ENCODE peak calls at places on chromosomes 7 and 10, in eight cellular contexts. One of them, this sample, is unnamed.

GRCh38 chr10:123135415-123136141 is at the start of gene HMX3:
- DNase-seq in SW480: peak
- DNase-seq in naive B cell: no peak
- DNase-seq in ovary: no peak
- DNase-seq in M059J: peak
- DNase-seq in SK-MEL-5: peak
- DNase-seq in posterior cingulate gyrus: no peak
- DNase-seq in NCI-H1105 treated with DMSO at 0.1 percent for 48 hours: peak
- DNase-seq in this sample: peak

GRCh38 chr10:94062611-94063010 is 68.9 kb downstream of the PLCE1 start:
- DNase-seq in naive B cell: no peak
- DNase-seq in NCI-H1105 treated with DMSO at 0.1 percent for 48 hours: no peak
- DNase-seq in SW480: no peak
- DNase-seq in M059J: no peak
- DNase-seq in ovary: no peak
- DNase-seq in posterior cingulate gyrus: no peak
- DNase-seq in SK-MEL-5: no peak
- DNase-seq in this sample: no peak

GRCh38 chr7:130392456-130392860 is 12.2 kb downstream of the CPA1 start:
- DNase-seq in SK-MEL-5: no peak
- DNase-seq in ovary: no peak
- DNase-seq in posterior cingulate gyrus: no peak
- DNase-seq in SW480: no peak
- DNase-seq in naive B cell: no peak
- DNase-seq in M059J: no peak
- DNase-seq in NCI-H1105 treated with DMSO at 0.1 percent for 48 hours: no peak
- DNase-seq in this sample: no peak

GRCh38 chr7:130971297-130971696 is 237.3 kb upstream of the KLF14 start:
- DNase-seq in ovary: no peak
- DNase-seq in SW480: no peak
- DNase-seq in SK-MEL-5: no peak
- DNase-seq in NCI-H1105 treated with DMSO at 0.1 percent for 48 hours: no peak
- DNase-seq in naive B cell: no peak
- DNase-seq in M059J: peak
- DNase-seq in posterior cingulate gyrus: no peak
- DNase-seq in this sample: no peak

GRCh38 chr7:66952343-66953043 is 31.5 kb downstream of the TMEM248 start:
- DNase-seq in ovary: no peak
- DNase-seq in SK-MEL-5: peak
- DNase-seq in NCI-H1105 treated with DMSO at 0.1 percent for 48 hours: no peak
- DNase-seq in M059J: peak
- DNase-seq in posterior cingulate gyrus: no peak
- DNase-seq in SW480: peak
- DNase-seq in naive B cell: no peak
- DNase-seq in this sample: peak

GRCh38 chr7:21450076-21450475 is 22.2 kb downstream of the SP4 start:
- DNase-seq in posterior cingulate gyrus: no peak
- DNase-seq in SW480: no peak
- DNase-seq in SK-MEL-5: no peak
- DNase-seq in M059J: no peak
- DNase-seq in ovary: no peak
- DNase-seq in naive B cell: no peak
- DNase-seq in NCI-H1105 treated with DMSO at 0.1 percent for 48 hours: no peak
- DNase-seq in this sample: no peak

GRCh38 chr7:50307368-50308012 is 3.0 kb downstream of the IKZF1 start:
- DNase-seq in SW480: no peak
- DNase-seq in posterior cingulate gyrus: no peak
- DNase-seq in SK-MEL-5: no peak
- DNase-seq in naive B cell: no peak
- DNase-seq in M059J: no peak
- DNase-seq in NCI-H1105 treated with DMSO at 0.1 percent for 48 hours: no peak
- DNase-seq in ovary: no peak
- DNase-seq in this sample: no peak

GRCh38 chr10:125014086-125014830 is 72.3 kb downstream of the ZRANB1 start:
- DNase-seq in M059J: no peak
- DNase-seq in SW480: no peak
- DNase-seq in NCI-H1105 treated with DMSO at 0.1 percent for 48 hours: no peak
- DNase-seq in naive B cell: no peak
- DNase-seq in ovary: no peak
- DNase-seq in SK-MEL-5: no peak
- DNase-seq in posterior cingulate gyrus: no peak
- DNase-seq in this sample: no peak

GRCh38 chr7:153043440-153043839 is 283.9 kb downstream of the ACTR3B start:
- DNase-seq in posterior cingulate gyrus: no peak
- DNase-seq in naive B cell: no peak
- DNase-seq in M059J: no peak
- DNase-seq in SW480: no peak
- DNase-seq in ovary: no peak
- DNase-seq in NCI-H1105 treated with DMSO at 0.1 percent for 48 hours: no peak
- DNase-seq in SK-MEL-5: no peak
- DNase-seq in this sample: no peak

GRCh38 chr7:30139836-30140384 is 5.1 kb downstream of the MTURN start:
- DNase-seq in ovary: no peak
- DNase-seq in M059J: no peak
- DNase-seq in posterior cingulate gyrus: no peak
- DNase-seq in naive B cell: no peak
- DNase-seq in SW480: no peak
- DNase-seq in SK-MEL-5: peak
- DNase-seq in NCI-H1105 treated with DMSO at 0.1 percent for 48 hours: no peak
- DNase-seq in this sample: no peak

GRCh38 chr7:5610500-5611186 is 170.8 kb downstream of the RNF216 start:
- DNase-seq in SW480: no peak
- DNase-seq in naive B cell: no peak
- DNase-seq in posterior cingulate gyrus: no peak
- DNase-seq in NCI-H1105 treated with DMSO at 0.1 percent for 48 hours: no peak
- DNase-seq in ovary: no peak
- DNase-seq in M059J: no peak
- DNase-seq in SK-MEL-5: no peak
- DNase-seq in this sample: peak

GRCh38 chr10:101995451-101996063 is 60.4 kb downstream of the ARMH3 start:
- DNase-seq in SK-MEL-5: no peak
- DNase-seq in SW480: no peak
- DNase-seq in posterior cingulate gyrus: no peak
- DNase-seq in naive B cell: no peak
- DNase-seq in ovary: no peak
- DNase-seq in M059J: peak
- DNase-seq in NCI-H1105 treated with DMSO at 0.1 percent for 48 hours: no peak
- DNase-seq in this sample: no peak

GRCh38 chr7:134691820-134692705 is 45.4 kb downstream of the BPGM start:
- DNase-seq in NCI-H1105 treated with DMSO at 0.1 percent for 48 hours: no peak
- DNase-seq in posterior cingulate gyrus: no peak
- DNase-seq in ovary: peak
- DNase-seq in M059J: peak
- DNase-seq in SW480: no peak
- DNase-seq in naive B cell: no peak
- DNase-seq in SK-MEL-5: no peak
- DNase-seq in this sample: no peak

GRCh38 chr7:526474-527034 is 6.9 kb upstream of the PDGFA start:
- DNase-seq in posterior cingulate gyrus: no peak
- DNase-seq in SK-MEL-5: no peak
- DNase-seq in NCI-H1105 treated with DMSO at 0.1 percent for 48 hours: no peak
- DNase-seq in M059J: no peak
- DNase-seq in ovary: no peak
- DNase-seq in SW480: peak
- DNase-seq in naive B cell: no peak
- DNase-seq in this sample: no peak

GRCh38 chr7:136405931-136406777 is 429.0 kb upstream of the MTPN start:
- DNase-seq in NCI-H1105 treated with DMSO at 0.1 percent for 48 hours: peak
- DNase-seq in naive B cell: peak
- DNase-seq in SK-MEL-5: peak
- DNase-seq in SW480: peak
- DNase-seq in M059J: peak
- DNase-seq in ovary: no peak
- DNase-seq in posterior cingulate gyrus: peak
- DNase-seq in this sample: peak

GRCh38 chr10:95336702-95337101 is 45.9 kb upstream of the PDLIM1 start:
- DNase-seq in ovary: no peak
- DNase-seq in SW480: no peak
- DNase-seq in NCI-H1105 treated with DMSO at 0.1 percent for 48 hours: no peak
- DNase-seq in M059J: no peak
- DNase-seq in naive B cell: no peak
- DNase-seq in posterior cingulate gyrus: no peak
- DNase-seq in SK-MEL-5: no peak
- DNase-seq in this sample: peak

GRCh38 chr10:118596426-118597124 is 1.1 kb upstream of the PRLHR start:
- DNase-seq in M059J: no peak
- DNase-seq in naive B cell: no peak
- DNase-seq in NCI-H1105 treated with DMSO at 0.1 percent for 48 hours: no peak
- DNase-seq in SW480: no peak
- DNase-seq in SK-MEL-5: no peak
- DNase-seq in posterior cingulate gyrus: no peak
- DNase-seq in ovary: no peak
- DNase-seq in this sample: peak

GRCh38 chr7:140330128-140330527 is 68.2 kb downstream of the SLC37A3 start:
- DNase-seq in posterior cingulate gyrus: peak
- DNase-seq in NCI-H1105 treated with DMSO at 0.1 percent for 48 hours: peak
- DNase-seq in SW480: no peak
- DNase-seq in ovary: no peak
- DNase-seq in naive B cell: no peak
- DNase-seq in M059J: no peak
- DNase-seq in SK-MEL-5: no peak
- DNase-seq in this sample: no peak

GRCh38 chr10:88657901-88658300 is 6.3 kb upstream of the LIPF start:
- DNase-seq in NCI-H1105 treated with DMSO at 0.1 percent for 48 hours: no peak
- DNase-seq in SW480: no peak
- DNase-seq in naive B cell: no peak
- DNase-seq in posterior cingulate gyrus: no peak
- DNase-seq in SK-MEL-5: no peak
- DNase-seq in ovary: no peak
- DNase-seq in M059J: peak
- DNase-seq in this sample: no peak

GRCh38 chr7:151923097-151923876 is 33.0 kb upstream of the GALNTL5 start:
- DNase-seq in posterior cingulate gyrus: no peak
- DNase-seq in SK-MEL-5: no peak
- DNase-seq in ovary: no peak
- DNase-seq in naive B cell: no peak
- DNase-seq in NCI-H1105 treated with DMSO at 0.1 percent for 48 hours: no peak
- DNase-seq in M059J: no peak
- DNase-seq in SW480: no peak
- DNase-seq in this sample: no peak

GRCh38 chr7:77727527-77727926 is 31.3 kb downstream of the RSBN1L start:
- DNase-seq in posterior cingulate gyrus: no peak
- DNase-seq in ovary: no peak
- DNase-seq in SW480: no peak
- DNase-seq in naive B cell: no peak
- DNase-seq in M059J: no peak
- DNase-seq in SK-MEL-5: no peak
- DNase-seq in NCI-H1105 treated with DMSO at 0.1 percent for 48 hours: peak
- DNase-seq in this sample: no peak

This sample was measured in endodermal cell.